ENCODE peak calls at places on chromosomes 3 and 15, in five cellular contexts. One of them, this sample, is unnamed. For H3K9me3, the result is how much of the 10 kb centered on the place peaks cover.

GRCh38 chr3:32817561-32818430 is at the start of gene TRIM71:
- DNase-seq in heart right ventricle: no peak
- DNase-seq in A673: peak
- DNase-seq in K562: no peak
- DNase-seq in GM23248: peak
- DNase-seq in this sample: no peak

GRCh38 chr3:138396752-138397410 is 37.5 kb upstream of the ESYT3 start:
- DNase-seq in heart right ventricle: no peak
- DNase-seq in A673: no peak
- DNase-seq in K562: no peak
- DNase-seq in GM23248: no peak
- DNase-seq in this sample: no peak

GRCh38 chr15:80228959-80229610 is 22.9 kb downstream of the CTXND1 start:
- DNase-seq in heart right ventricle: no peak
- DNase-seq in A673: no peak
- DNase-seq in K562: no peak
- DNase-seq in GM23248: peak
- DNase-seq in this sample: no peak

GRCh38 chr3:13405614-13406013 is 14.5 kb downstream of the NUP210 start:
- DNase-seq in heart right ventricle: no peak
- DNase-seq in A673: no peak
- DNase-seq in K562: no peak
- DNase-seq in GM23248: peak
- DNase-seq in this sample: no peak

GRCh38 chr15:77418341-77419049 is 1.4 kb downstream of the PEAK1 start:
- DNase-seq in heart right ventricle: no peak
- DNase-seq in A673: no peak
- DNase-seq in K562: no peak
- DNase-seq in GM23248: peak
- DNase-seq in this sample: no peak

GRCh38 chr3:77539014-77539413 is 499.1 kb downstream of the ROBO2 start:
- DNase-seq in heart right ventricle: no peak
- DNase-seq in A673: no peak
- DNase-seq in K562: no peak
- DNase-seq in GM23248: no peak
- DNase-seq in this sample: no peak

GRCh38 chr15:64443747-64444621 is 16.4 kb upstream of the ZNF609 start:
- DNase-seq in heart right ventricle: peak
- DNase-seq in A673: peak
- DNase-seq in K562: peak
- DNase-seq in GM23248: peak
- DNase-seq in this sample: no peak

GRCh38 chr3:39146611-39147373 is 6.6 kb downstream of the CSRNP1 start:
- DNase-seq in heart right ventricle: peak
- DNase-seq in A673: peak
- DNase-seq in K562: peak
- DNase-seq in GM23248: peak
- DNase-seq in this sample: peak

GRCh38 chr3:142586803-142587406 is 8.4 kb upstream of the ATR start:
- DNase-seq in heart right ventricle: peak
- DNase-seq in A673: peak
- DNase-seq in K562: peak
- DNase-seq in GM23248: peak
- DNase-seq in this sample: peak

GRCh38 chr3:174465177-174465576 is 394.0 kb upstream of the NAALADL2 start:
- DNase-seq in heart right ventricle: no peak
- DNase-seq in A673: no peak
- DNase-seq in K562: no peak
- DNase-seq in GM23248: no peak
- DNase-seq in this sample: no peak
- H3K4me3 ChIP-seq in heart right ventricle: no peak
- H3K4me3 ChIP-seq in A673: no peak
- H3K4me3 ChIP-seq in K562: no peak
- H3K4me3 ChIP-seq in GM23248: no peak
- H3K4me3 ChIP-seq in this sample: no peak

GRCh38 chr15:25092661-25093060 is 137.9 kb downstream of the SNRPN start:
- DNase-seq in heart right ventricle: no peak
- DNase-seq in A673: no peak
- DNase-seq in K562: no peak
- DNase-seq in GM23248: peak
- DNase-seq in this sample: no peak
- H3K9me3 ChIP-seq in heart right ventricle: half or more
- H3K9me3 ChIP-seq in A673: under half
- H3K9me3 ChIP-seq in K562: under half
- H3K9me3 ChIP-seq in GM23248: under half
- H3K9me3 ChIP-seq in this sample: under half

GRCh38 chr15:100901702-100902435 is 17.3 kb upstream of the LRRK1 start:
- DNase-seq in heart right ventricle: no peak
- DNase-seq in A673: no peak
- DNase-seq in K562: no peak
- DNase-seq in GM23248: no peak
- DNase-seq in this sample: no peak
- H3K4me3 ChIP-seq in heart right ventricle: no peak
- H3K4me3 ChIP-seq in A673: no peak
- H3K4me3 ChIP-seq in K562: no peak
- H3K4me3 ChIP-seq in GM23248: peak
- H3K4me3 ChIP-seq in this sample: no peak

GRCh38 chr15:25184356-25185155 is 229.8 kb downstream of the SNRPN start:
- DNase-seq in heart right ventricle: no peak
- DNase-seq in A673: no peak
- DNase-seq in K562: no peak
- DNase-seq in GM23248: no peak
- DNase-seq in this sample: no peak

GRCh38 chr15:25182098-25182478 is 227.3 kb downstream of the SNRPN start:
- DNase-seq in heart right ventricle: no peak
- DNase-seq in A673: no peak
- DNase-seq in K562: no peak
- DNase-seq in GM23248: no peak
- DNase-seq in this sample: no peak

GRCh38 chr15:25183581-25184330 is 229.0 kb downstream of the SNRPN start:
- DNase-seq in heart right ventricle: no peak
- DNase-seq in A673: no peak
- DNase-seq in K562: no peak
- DNase-seq in GM23248: no peak
- DNase-seq in this sample: no peak

GRCh38 chr15:25181290-25182097 is 226.7 kb downstream of the SNRPN start:
- DNase-seq in heart right ventricle: no peak
- DNase-seq in A673: no peak
- DNase-seq in K562: no peak
- DNase-seq in GM23248: no peak
- DNase-seq in this sample: peak

DNA sequence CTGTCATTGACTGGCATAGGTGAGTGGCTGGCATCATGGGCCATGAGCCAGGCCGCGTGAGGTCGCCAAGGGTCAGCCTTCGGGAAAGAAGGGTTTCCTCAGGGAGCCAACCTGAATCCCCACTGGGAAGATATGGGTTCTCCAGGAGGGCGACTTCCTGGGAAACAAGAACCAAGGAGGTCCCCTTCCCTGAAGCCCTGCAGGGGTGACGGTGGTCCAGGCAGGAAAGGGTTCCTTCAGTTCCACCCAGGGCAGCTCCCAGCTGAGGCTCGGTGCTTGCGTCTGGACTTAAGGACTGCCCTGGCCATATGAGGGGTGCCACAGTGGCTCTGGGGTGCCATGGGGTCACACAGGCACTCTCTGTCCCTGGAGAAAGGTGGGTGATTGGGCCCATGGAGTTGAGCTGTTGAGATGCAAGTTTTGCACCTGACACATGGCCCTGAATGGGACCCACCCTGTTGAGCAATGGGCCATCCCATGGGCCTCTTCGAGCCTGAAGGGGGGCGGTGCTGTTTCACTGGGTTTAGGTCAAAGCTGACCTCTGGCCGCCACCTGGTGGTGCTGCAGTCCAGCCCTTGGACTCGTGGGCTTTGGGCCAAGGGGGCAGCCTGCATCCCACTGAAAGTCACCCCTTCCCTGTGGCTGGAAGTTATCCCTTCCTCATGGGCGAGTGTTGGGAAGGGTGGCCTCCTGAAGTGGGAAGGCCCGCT is 228.1 kb downstream of the SNRPN start:
- DNase-seq in heart right ventricle: no peak
- DNase-seq in A673: no peak
- DNase-seq in K562: no peak
- DNase-seq in GM23248: no peak
- DNase-seq in this sample: peak
- H3K9me3 ChIP-seq in heart right ventricle: under half
- H3K9me3 ChIP-seq in A673: under half
- H3K9me3 ChIP-seq in K562: under half
- H3K9me3 ChIP-seq in GM23248: under half
- H3K9me3 ChIP-seq in this sample: under half

GRCh38 chr3:71752911-71753715 is 542 bp upstream of the GPR27 start:
- DNase-seq in heart right ventricle: no peak
- DNase-seq in A673: no peak
- DNase-seq in K562: no peak
- DNase-seq in GM23248: no peak
- DNase-seq in this sample: peak
- H3K4me3 ChIP-seq in heart right ventricle: no peak
- H3K4me3 ChIP-seq in A673: peak
- H3K4me3 ChIP-seq in K562: no peak
- H3K4me3 ChIP-seq in GM23248: no peak
- H3K4me3 ChIP-seq in this sample: peak

This sample was measured in WERI-Rb-1.